ENCODE peak calls at places on chromosomes 3 and 15, in seven cellular contexts. A is psoas muscle, W is thoracic aorta, B is NCI-H2171, V is brain microvascular endothelial cell, I is AG10803, C is T follicular helper cell. U is an unnamed sample.

GRCh38 chr3:197520311-197521276 is 35.2 kb downstream of the BDH1 start:
- DNase-seq in A (no peak), W (no peak), B (peak; percentile 79), V (peak; percentile 58), I (peak; percentile 29), C (no peak), U (no peak)

GRCh38 chr3:30320392-30320791 is 286.0 kb upstream of the TGFBR2 start:
- DNase-seq in A (no peak), W (no peak), B (no peak), V (no peak), I (no peak), C (no peak), U (no peak)

GRCh38 chr3:159839561-159840379 is 148.9 kb upstream of the IL12A start:
- DNase-seq in A (peak; percentile 56), W (no peak), B (peak; percentile 92), V (no peak), I (no peak), C (no peak), U (no peak)

GRCh38 chr15:47846911-47847310 is 129.6 kb downstream of the SEMA6D start:
- DNase-seq in A (no peak), W (no peak), B (no peak), V (no peak), I (no peak), C (no peak), U (no peak)

GRCh38 chr3:126342211-126342610 is 15.0 kb downstream of the KLF15 start:
- DNase-seq in A (no peak), W (no peak), B (no peak), V (no peak), I (no peak), C (no peak), U (no peak)

GRCh38 chr3:38029400-38030125 is at the start of gene PLCD1:
- DNase-seq in A (peak; percentile 88), W (peak; percentile 60), B (no peak), V (no peak), I (peak; percentile 66), C (peak; percentile 28), U (peak; percentile 38)

GRCh38 chr3:197942956-197943556 is 6.9 kb upstream of the RPL35A start:
- DNase-seq in A (no peak), W (no peak), B (peak; percentile 18), V (peak; percentile 47), I (peak; percentile 51), C (no peak), U (no peak)

GRCh38 chr3:58178528-58179234 is 32.1 kb downstream of the DNASE1L3 start:
- DNase-seq in A (no peak), W (no peak), B (no peak), V (no peak), I (no peak), C (no peak), U (no peak)

GRCh38 chr3:125161607-125162219 is 50.8 kb downstream of the SLC12A8 start:
- DNase-seq in A (peak; percentile 51), W (no peak), B (no peak), V (no peak), I (no peak), C (no peak), U (no peak)

GRCh38 chr3:56887402-56888025 is 85.8 kb upstream of the ARHGEF3 start:
- DNase-seq in A (no peak), W (no peak), B (no peak), V (no peak), I (no peak), C (no peak), U (no peak)

GRCh38 chr15:78800806-78801205 is 10.5 kb downstream of the ADAMTS7 start:
- DNase-seq in A (no peak), W (no peak), B (no peak), V (no peak), I (no peak), C (no peak), U (no peak)

GRCh38 chr3:149181179-149181578 is 40.5 kb downstream of the CP start:
- DNase-seq in A (no peak), W (no peak), B (no peak), V (no peak), I (no peak), C (no peak), U (no peak)

GRCh38 chr15:34993877-34994276 is 5.8 kb upstream of the ZNF770 start:
- DNase-seq in A (no peak), W (no peak), B (no peak), V (no peak), I (no peak), C (no peak), U (no peak)

GRCh38 chr3:130539005-130539404 is 22.0 kb downstream of the COL6A6 start:
- DNase-seq in A (no peak), W (no peak), B (peak; percentile 13), V (peak; percentile 44), I (peak; percentile 41), C (no peak), U (no peak)

U was measured in effector CD8-positive, alpha-beta T cell.